ENCODE peak calls at places on chromosomes 3 and 15, in nine cellular contexts. F is HL-60; P is fibroblast of pulmonary artery; V is HEK293T; T is NCI-H460; M is fibroblast of the aortic adventitia; O is H7; N is uterus; G is CD8-positive, alpha-beta memory T cell. E is an unnamed sample.
A peak's percentile ranks its signal among the peaks of the same experiment; 100 is the strongest.

GRCh38 chr3:82080792-82081191 is 319.3 kb upstream of the GBE1 start:
- DNase-seq in F (no peak), P (no peak), V (no peak), T (no peak), M (peak; percentile 25), O (no peak), N (no peak), G (no peak), E (no peak)

GRCh38 chr3:148955544-148956346 is 35.6 kb upstream of the GYG1 start:
- DNase-seq in F (no peak), P (peak; percentile 93), V (peak; percentile 62), T (peak; percentile 38), M (peak; percentile 98), O (peak; percentile 40), N (peak; percentile 88), G (peak; percentile 38), E (no peak)

GRCh38 chr15:77026501-77027110 is 31.7 kb downstream of the PSTPIP1 start:
- DNase-seq in F (no peak), P (no peak), V (no peak), T (no peak), M (no peak), O (peak; percentile 63), N (peak; percentile 6), G (no peak), E (peak; percentile 56)

GRCh38 chr3:50296721-50297383 is 2.4 kb downstream of the HYAL3 start:
- DNase-seq in F (no peak), P (no peak), V (no peak), T (no peak), M (no peak), O (no peak), N (no peak), G (no peak), E (no peak)

GRCh38 chr15:99683000-99683670 is 50.1 kb downstream of the LYSMD4 start:
- DNase-seq in F (no peak), P (peak; percentile 66), V (no peak), T (no peak), M (no peak), O (no peak), N (no peak), G (no peak), E (no peak)

GRCh38 chr15:70411464-70411863 is 313.7 kb upstream of the TLE3 start:
- DNase-seq in F (no peak), P (no peak), V (no peak), T (no peak), M (no peak), O (no peak), N (no peak), G (no peak), E (no peak)

GRCh38 chr3:41742127-41742526 is 219.8 kb downstream of the ULK4 start:
- DNase-seq in F (no peak), P (no peak), V (peak; percentile 22), T (no peak), M (no peak), O (peak; percentile 34), N (no peak), G (no peak), E (no peak)

GRCh38 chr3:14497321-14497720 is 42.8 kb downstream of the GRIP2 start:
- DNase-seq in F (no peak), P (no peak), V (no peak), T (no peak), M (no peak), O (peak; percentile 87), N (no peak), G (no peak), E (no peak)

GRCh38 chr3:14289590-14290453 is 111.2 kb downstream of the LSM3 start:
- DNase-seq in F (no peak), P (peak; percentile 87), V (no peak), T (peak; percentile 19), M (peak; percentile 69), O (no peak), N (peak; percentile 43), G (no peak), E (no peak)

GRCh38 chr3:46880884-46881818 is 3.6 kb downstream of the PTH1R start:
- DNase-seq in F (no peak), P (no peak), V (peak; percentile 27), T (no peak), M (no peak), O (peak; percentile 93), N (peak; percentile 32), G (no peak), E (no peak)

GRCh38 chr15:98554272-98555172 is 93.8 kb upstream of the IGF1R start:
- DNase-seq in F (no peak), P (no peak), V (no peak), T (no peak), M (no peak), O (no peak), N (no peak), G (no peak), E (no peak)

GRCh38 chr3:52374173-52374572 is 58.1 kb downstream of the DNAH1 start:
- DNase-seq in F (no peak), P (no peak), V (no peak), T (no peak), M (no peak), O (no peak), N (no peak), G (no peak), E (no peak)

GRCh38 chr3:197961582-197961945 is 1.5 kb downstream of the LMLN start:
- DNase-seq in F (no peak), P (no peak), V (no peak), T (no peak), M (no peak), O (no peak), N (no peak), G (peak; percentile 28), E (no peak)

GRCh38 chr3:25536668-25537331 is 108.7 kb downstream of the RARB start:
- DNase-seq in F (no peak), P (peak; percentile 27), V (no peak), T (no peak), M (no peak), O (no peak), N (no peak), G (no peak), E (no peak)

GRCh38 chr3:59247402-59247841 is 197.6 kb upstream of the CFAP20DC start:
- DNase-seq in F (no peak), P (no peak), V (no peak), T (no peak), M (no peak), O (no peak), N (no peak), G (no peak), E (no peak)

GRCh38 chr3:158718490-158719170 is 13.6 kb downstream of the RARRES1 start:
- DNase-seq in F (no peak), P (peak; percentile 88), V (no peak), T (peak; percentile 90), M (peak; percentile 92), O (no peak), N (no peak), G (no peak), E (no peak)

GRCh38 chr15:83082730-83083386 is 15.8 kb upstream of the BTBD1 start:
- DNase-seq in F (no peak), P (no peak), V (no peak), T (no peak), M (no peak), O (no peak), N (no peak), G (no peak), E (no peak)

GRCh38 chr3:11591401-11592266 is 52.1 kb downstream of the VGLL4 start:
- DNase-seq in F (no peak), P (peak; percentile 94), V (peak; percentile 49), T (no peak), M (peak; percentile 81), O (peak; percentile 62), N (peak; percentile 65), G (no peak), E (peak; percentile 60)

GRCh38 chr3:43286886-43287301 is 554 bp downstream of the SNRK start:
- DNase-seq in F (no peak), P (no peak), V (peak; percentile 60), T (no peak), M (no peak), O (peak; percentile 78), N (no peak), G (no peak), E (no peak)

GRCh38 chr3:70471464-70472342 is 159.3 kb upstream of the MDFIC2 start:
- DNase-seq in F (no peak), P (no peak), V (no peak), T (no peak), M (no peak), O (no peak), N (no peak), G (no peak), E (no peak)

GRCh38 chr15:60962087-60962486 is 267.0 kb downstream of the RORA start:
- DNase-seq in F (no peak), P (no peak), V (no peak), T (no peak), M (no peak), O (no peak), N (no peak), G (no peak), E (no peak)

GRCh38 chr3:137012097-137012501 is 54.3 kb downstream of the IL20RB start:
- DNase-seq in F (no peak), P (peak; percentile 38), V (no peak), T (no peak), M (peak; percentile 55), O (no peak), N (no peak), G (no peak), E (no peak)

GRCh38 chr3:141410408-141410807 is 42.1 kb downstream of the ZBTB38 start:
- DNase-seq in F (no peak), P (peak; percentile 94), V (no peak), T (no peak), M (peak; percentile 84), O (no peak), N (peak; percentile 73), G (no peak), E (no peak)

GRCh38 chr3:187150599-187150998 is 11.3 kb upstream of the RPL39L start:
- DNase-seq in F (no peak), P (no peak), V (no peak), T (peak; percentile 7), M (no peak), O (no peak), N (no peak), G (peak; percentile 48), E (no peak)

GRCh38 chr15:74988007-74988800 is 7.2 kb upstream of the SCAMP5 start:
- DNase-seq in F (no peak), P (peak; percentile 70), V (peak; percentile 65), T (peak; percentile 47), M (peak; percentile 45), O (peak; percentile 38), N (no peak), G (peak; percentile 7), E (no peak)

GRCh38 chr3:124791142-124791541 is 60.9 kb downstream of the UMPS start:
- DNase-seq in F (no peak), P (peak; percentile 26), V (no peak), T (no peak), M (peak; percentile 59), O (no peak), N (no peak), G (no peak), E (no peak)

GRCh38 chr3:127486337-127486944 is 104.1 kb downstream of the TPRA1 start:
- DNase-seq in F (no peak), P (no peak), V (no peak), T (no peak), M (no peak), O (peak; percentile 22), N (no peak), G (no peak), E (peak; percentile 5)

GRCh38 chr3:94159062-94159726 is 96.3 kb downstream of the NSUN3 start:
- DNase-seq in F (no peak), P (peak; percentile 82), V (peak; percentile 49), T (peak; percentile 43), M (peak; percentile 74), O (no peak), N (no peak), G (no peak), E (no peak)

GRCh38 chr3:139491027-139491700 is 14.8 kb upstream of the RBP2 start:
- DNase-seq in F (no peak), P (no peak), V (no peak), T (no peak), M (no peak), O (no peak), N (no peak), G (no peak), E (peak; percentile 39)